ENCODE peak calls at places on chromosomes 11 and 22, in eight cellular contexts. K is astrocyte; N is Right ventricle myocardium superior; X is stimulated activated CD4-positive, alpha-beta T cell treated with anti-CD3 and anti-CD28 coated beads, Interleukin-2, amount 100 ng/mL, for 4 hours; A is psoas muscle; H is NCI-H1105 treated with DMSO at 0.1 percent for 48 hours; D is activated naive CD4-positive, alpha-beta T cell; V is nephron progenitor cell. B is an unnamed sample.

GRCh38 chr22:49291781-49292180 is 535.9 kb downstream of the BRD1 start:
- DNase-seq in K (no peak), N (no peak), X (no peak), A (no peak), H (no peak), D (no peak), V (no peak), B (no peak)

GRCh38 chr11:59097113-59097708 is 9.8 kb upstream of the FAM111B start:
- DNase-seq in K (peak; percentile 24), N (peak; percentile 55), X (peak; percentile 38), A (peak; percentile 60), H (peak; percentile 26), D (peak; percentile 4), V (peak; percentile 54), B (peak; percentile 52)

GRCh38 chr11:62732830-62733229 is 4.5 kb downstream of the TTC9C start:
- DNase-seq in K (no peak), N (no peak), X (no peak), A (no peak), H (peak; percentile 12), D (no peak), V (no peak), B (no peak)

GRCh38 chr11:57974830-57975229 is 48.9 kb upstream of the OR9Q1 start:
- DNase-seq in K (peak; percentile 93), N (no peak), X (no peak), A (no peak), H (no peak), D (no peak), V (no peak), B (no peak)

GRCh38 chr11:64677441-64678023 is 45.5 kb downstream of the NRXN2 start:
- DNase-seq in K (no peak), N (no peak), X (no peak), A (no peak), H (no peak), D (no peak), V (no peak), B (no peak)

GRCh38 chr11:125153837-125154236 is 10.7 kb upstream of the PKNOX2 start:
- DNase-seq in K (no peak), N (no peak), X (no peak), A (no peak), H (no peak), D (no peak), V (no peak), B (no peak)

GRCh38 chr11:112780351-112781043 is 180.7 kb upstream of the NCAM1 start:
- DNase-seq in K (peak; percentile 80), N (peak; percentile 75), X (no peak), A (peak; percentile 61), H (no peak), D (no peak), V (no peak), B (no peak)

GRCh38 chr11:133928628-133929059 is 28.1 kb downstream of the IGSF9B start:
- DNase-seq in K (no peak), N (no peak), X (peak; percentile 38), A (no peak), H (peak; percentile 90), D (no peak), V (no peak), B (no peak)

GRCh38 chr11:59283825-59284772 is 71.4 kb upstream of the MPEG1 start:
- DNase-seq in K (peak; percentile 9), N (no peak), X (peak; percentile 21), A (no peak), H (peak; percentile 64), D (no peak), V (peak; percentile 34), B (peak; percentile 18)

GRCh38 chr22:18970180-18970947 is 34.3 kb upstream of the PRODH start:
- DNase-seq in K (no peak), N (peak; percentile 34), X (no peak), A (peak; percentile 59), H (peak; percentile 15), D (no peak), V (peak; percentile 66), B (no peak)

GRCh38 chr11:86374586-86374985 is at the start of gene CCDC81:
- DNase-seq in K (peak; percentile 35), N (peak; percentile 43), X (no peak), A (no peak), H (no peak), D (no peak), V (peak; percentile 58), B (no peak)

GRCh38 chr11:18065572-18065971 is 19.5 kb upstream of the TPH1 start:
- DNase-seq in K (no peak), N (no peak), X (no peak), A (no peak), H (peak; percentile 44), D (no peak), V (no peak), B (no peak)

GRCh38 chr11:93570759-93571413 is 27.7 kb upstream of the SMCO4 start:
- DNase-seq in K (peak; percentile 66), N (no peak), X (no peak), A (no peak), H (no peak), D (no peak), V (no peak), B (no peak)

GRCh38 chr11:43541993-43542392 is 138.5 kb upstream of the HSD17B12 start:
- DNase-seq in K (no peak), N (no peak), X (no peak), A (no peak), H (no peak), D (no peak), V (no peak), B (no peak)

GRCh38 chr11:8268530-8269461 is 5.1 kb upstream of the LMO1 start:
- DNase-seq in K (no peak), N (peak; percentile 35), X (no peak), A (no peak), H (peak; percentile 26), D (no peak), V (peak; percentile 67), B (no peak)

GRCh38 chr11:24344222-24344621 is 152.6 kb upstream of the LUZP2 start:
- DNase-seq in K (no peak), N (no peak), X (no peak), A (no peak), H (no peak), D (no peak), V (no peak), B (no peak)

GRCh38 chr22:42856179-42856864 is 751 bp downstream of the ARFGAP3 start:
- DNase-seq in K (no peak), N (peak; percentile 73), X (peak; percentile 48), A (peak; percentile 84), H (peak; percentile 33), D (peak; percentile 40), V (peak; percentile 47), B (peak; percentile 56)

GRCh38 chr22:26751217-26751616 is 93.8 kb downstream of the MIAT start:
- DNase-seq in K (peak; percentile 40), N (no peak), X (no peak), A (no peak), H (peak; percentile 0), D (no peak), V (peak; percentile 69), B (no peak)

GRCh38 chr11:122093731-122094130 is 22.3 kb downstream of the BLID start:
- DNase-seq in K (peak; percentile 82), N (no peak), X (no peak), A (no peak), H (no peak), D (no peak), V (no peak), B (no peak)

GRCh38 chr11:17517186-17517585 is 27.0 kb downstream of the USH1C start:
- DNase-seq in K (no peak), N (peak; percentile 16), X (no peak), A (no peak), H (no peak), D (no peak), V (no peak), B (no peak)

GRCh38 chr11:83909579-83909978 is 623.4 kb upstream of the CCDC90B start:
- DNase-seq in K (no peak), N (no peak), X (no peak), A (no peak), H (no peak), D (no peak), V (no peak), B (no peak)

GRCh38 chr22:30609260-30610185 is 2.5 kb downstream of the TCN2 start:
- DNase-seq in K (peak; percentile 72), N (peak; percentile 63), X (no peak), A (peak; percentile 32), H (no peak), D (no peak), V (no peak), B (no peak)

GRCh38 chr22:46366801-46367706 is 31.5 kb downstream of the TRMU start:
- DNase-seq in K (no peak), N (peak; percentile 30), X (no peak), A (peak; percentile 49), H (no peak), D (no peak), V (no peak), B (no peak)

GRCh38 chr22:49728566-49729271 is 99.0 kb downstream of the BRD1 start:
- DNase-seq in K (no peak), N (no peak), X (no peak), A (no peak), H (no peak), D (no peak), V (no peak), B (no peak)

GRCh38 chr11:58659910-58660570 is 37.6 kb downstream of the CNTF start:
- DNase-seq in K (no peak), N (no peak), X (no peak), A (no peak), H (no peak), D (no peak), V (no peak), B (no peak)

GRCh38 chr22:48228468-48228867 is 1466.0 kb downstream of the TBC1D22A start:
- DNase-seq in K (no peak), N (no peak), X (no peak), A (no peak), H (no peak), D (no peak), V (no peak), B (no peak)

GRCh38 chr11:103325686-103326069 is 216.5 kb downstream of the DYNC2H1 start:
- DNase-seq in K (no peak), N (no peak), X (no peak), A (no peak), H (no peak), D (no peak), V (peak; percentile 59), B (no peak)

GRCh38 chr11:21806982-21807749 is 385.7 kb upstream of the ANO5 start:
- DNase-seq in K (no peak), N (no peak), X (no peak), A (no peak), H (no peak), D (no peak), V (no peak), B (no peak)

GRCh38 chr11:82994615-82995014 is 77.1 kb downstream of the RAB30 start:
- DNase-seq in K (no peak), N (no peak), X (no peak), A (no peak), H (no peak), D (no peak), V (no peak), B (no peak)

B was measured in effector CD8-positive, alpha-beta T cell.